ENCODE peak calls at places on chromosomes 4 and X, in five cellular contexts. E is fibroblast of lung; V is HCT116; U is uterus; P is CD4-positive, CD25-positive, alpha-beta regulatory T cell. M is an unnamed sample.

GRCh38 chr4:40414673-40415072 is 79.5 kb downstream of the CHRNA9 start:
- DNase-seq in U (no peak), P (no peak), V (no peak), E (no peak), M (no peak)

GRCh38 chrX:15877380-15877779 is 22.8 kb upstream of the AP1S2 start:
- DNase-seq in E (peak; percentile 75), U (no peak), P (no peak), V (no peak), M (no peak)

GRCh38 chr4:38759077-38759789 is 23.6 kb downstream of the TLR10 start:
- DNase-seq in P (peak; percentile 76), U (peak; percentile 71), E (peak; percentile 74), V (no peak), M (no peak)

GRCh38 chr4:10104211-10104990 is 12.2 kb downstream of the WDR1 start:
- DNase-seq in P (no peak), U (no peak), V (no peak), E (peak; percentile 43), M (no peak)

GRCh38 chr4:88610771-88611170 is 18.5 kb downstream of the HERC3 start:
- DNase-seq in E (peak; percentile 46), V (no peak), U (peak; percentile 72), P (no peak), M (peak; percentile 68)

GRCh38 chrX:69991685-69992084 is 58.1 kb downstream of the AWAT2 start:
- DNase-seq in E (no peak), U (no peak), V (no peak), P (no peak), M (no peak)

GRCh38 chr4:139552908-139553307 is 3.1 kb downstream of the SETD7 start:
- DNase-seq in U (no peak), E (no peak), V (no peak), P (no peak), M (no peak)

GRCh38 chrX:49656554-49656953 is 39.2 kb downstream of the PAGE1 start:
- DNase-seq in U (no peak), P (no peak), E (no peak), V (no peak), M (no peak)

GRCh38 chr4:15197005-15197404 is 194.7 kb downstream of the CPEB2 start:
- DNase-seq in E (peak; percentile 51), P (no peak), U (no peak), V (no peak), M (no peak)

GRCh38 chr4:69858683-69859082 is 1.3 kb downstream of the SULT1E1 start:
- DNase-seq in P (no peak), E (peak; percentile 68), V (no peak), U (no peak), M (peak; percentile 51)

GRCh38 chrX:122504026-122504425 is 680.1 kb upstream of the GRIA3 start:
- DNase-seq in E (no peak), V (no peak), U (no peak), P (no peak), M (no peak)

GRCh38 chr4:183345261-183345660 is 23.0 kb upstream of the CLDN24 start:
- DNase-seq in P (no peak), V (no peak), U (no peak), E (no peak), M (no peak)

GRCh38 chr4:8850074-8850829 is 21.4 kb downstream of the HMX1 start:
- DNase-seq in P (no peak), E (no peak), U (no peak), V (no peak), M (no peak)

GRCh38 chr4:183960021-183960420 is 54.9 kb downstream of the STOX2 start:
- DNase-seq in P (no peak), V (no peak), E (peak; percentile 78), U (peak; percentile 37), M (peak; percentile 34)

GRCh38 chr4:52037730-52038108 is 380 bp downstream of the SGCB start:
- DNase-seq in U (peak; percentile 37), P (peak; percentile 45), E (peak; percentile 56), V (no peak), M (no peak)

GRCh38 chr4:140049924-140050681 is 103.9 kb downstream of the MAML3 start:
- DNase-seq in E (peak; percentile 64), V (no peak), P (no peak), U (no peak), M (no peak)

GRCh38 chrX:56429581-56429980 is 133.8 kb upstream of the UBQLN2 start:
- DNase-seq in E (no peak), V (no peak), U (no peak), P (no peak), M (no peak)

GRCh38 chrX:150324035-150324728 is 38.9 kb upstream of the MAMLD1 start:
- DNase-seq in V (peak; percentile 22), E (peak; percentile 73), U (no peak), P (no peak), M (peak; percentile 65)

GRCh38 chrX:10062352-10062751 is 94.4 kb upstream of the CLCN4 start:
- DNase-seq in V (no peak), E (no peak), P (no peak), U (no peak), M (no peak)

GRCh38 chr4:168656946-168657473 is 160.2 kb downstream of the PALLD start:
- DNase-seq in V (no peak), E (peak; percentile 48), P (no peak), U (no peak), M (no peak)

GRCh38 chrX:130196453-130196852 is 24.7 kb downstream of the RAB33A start:
- DNase-seq in V (no peak), E (no peak), P (no peak), U (no peak), M (no peak)

GRCh38 chrX:13123857-13124345 is 79.5 kb upstream of the FAM9C start:
- DNase-seq in U (no peak), V (no peak), P (peak; percentile 62), E (peak; percentile 87), M (no peak)

GRCh38 chr4:4641661-4642180 is 99.9 kb upstream of the STX18 start:
- DNase-seq in E (no peak), P (no peak), U (no peak), V (no peak), M (no peak)

GRCh38 chr4:6095023-6095817 is 77.0 kb upstream of the C4orf50 start:
- DNase-seq in V (no peak), P (peak; percentile 23), E (no peak), U (no peak), M (peak; percentile 4)

GRCh38 chrX:39445336-39445735 is 644.1 kb downstream of the MID1IP1 start:
- DNase-seq in P (peak; percentile 56), E (no peak), U (no peak), V (no peak), M (no peak)

GRCh38 chrX:125205084-125205917 is 114.4 kb upstream of the TEX13C start:
- DNase-seq in E (peak; percentile 0), U (peak; percentile 39), P (peak; percentile 23), V (no peak), M (peak; percentile 37)

GRCh38 chrX:132757066-132757623 is 201.3 kb downstream of the HS6ST2 start:
- DNase-seq in E (no peak), V (no peak), U (no peak), P (no peak), M (no peak)

GRCh38 chr4:110540606-110541440 is 64.9 kb downstream of the ENPEP start:
- DNase-seq in E (peak; percentile 39), U (no peak), P (no peak), V (no peak), M (peak; percentile 37)

GRCh38 chrX:136781180-136781797 is 557 bp upstream of the ARHGEF6 start:
- DNase-seq in U (no peak), P (no peak), V (no peak), E (peak; percentile 19), M (no peak)

GRCh38 chr4:111064342-111064993 is 441.6 kb upstream of the PITX2 start:
- DNase-seq in V (peak; percentile 93), E (no peak), U (no peak), P (no peak), M (peak; percentile 97)

GRCh38 chr4:102503301-102503746 is 2.2 kb downstream of the NFKB1 start:
- DNase-seq in E (no peak), V (no peak), P (peak; percentile 49), U (no peak), M (no peak)

GRCh38 chr4:26069218-26069617 is 155.2 kb downstream of the SMIM20 start:
- DNase-seq in E (peak; percentile 67), U (no peak), P (peak; percentile 16), V (no peak), M (no peak)

GRCh38 chr4:56757270-56757746 is 64.2 kb downstream of the SPINK2 start:
- DNase-seq in U (no peak), V (no peak), P (no peak), E (peak; percentile 66), M (peak; percentile 34)

GRCh38 chr4:78864405-78865024 is 74.7 kb downstream of the PAQR3 start:
- DNase-seq in E (peak; percentile 92), P (peak; percentile 86), V (peak; percentile 64), U (no peak), M (peak; percentile 43)

GRCh38 chr4:78863991-78864390 is 75.2 kb downstream of the PAQR3 start:
- DNase-seq in P (no peak), U (no peak), V (no peak), E (no peak), M (no peak)

GRCh38 chr4:78863254-78863869 is 75.9 kb downstream of the PAQR3 start:
- DNase-seq in E (no peak), U (no peak), P (no peak), V (no peak), M (no peak)

GRCh38 chr4:78862314-78862737 is 76.9 kb downstream of the PAQR3 start:
- DNase-seq in V (no peak), E (no peak), P (no peak), U (no peak), M (no peak)

DNA sequence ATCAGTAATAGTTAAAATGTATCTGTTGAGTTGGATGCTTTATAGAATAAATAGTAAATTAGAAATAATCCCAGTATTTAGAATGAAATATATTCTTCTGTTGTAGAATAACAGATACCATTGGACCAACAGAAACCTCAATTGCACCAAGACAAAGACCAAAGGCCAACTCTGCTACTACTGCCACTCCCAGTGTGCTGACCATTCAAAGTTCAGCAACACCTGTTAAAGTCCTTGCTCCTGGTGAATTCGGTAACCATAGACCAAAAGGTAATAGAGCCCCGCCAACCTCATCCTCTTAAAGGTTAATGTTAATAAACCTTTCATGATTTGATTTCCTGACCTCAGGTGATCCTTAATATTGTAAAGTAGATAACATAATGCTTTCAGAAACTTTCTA is 73.8 kb downstream of the PAQR3 start:
- DNase-seq in E (no peak), V (no peak), P (no peak), U (no peak), M (no peak)
- H3K36me3 ChIP-seq in E (peaks cover 5% of the 10 kb centered on the region), V (no peaks in the 10 kb centered on the region), P (no peaks in the 10 kb centered on the region), U (no peaks in the 10 kb centered on the region), M (no peaks in the 10 kb centered on the region)

GRCh38 chr4:73870260-73870659 is 1.1 kb downstream of the CXCL1 start:
- DNase-seq in E (no peak), U (no peak), V (no peak), P (no peak), M (no peak)
- H3K27me3 ChIP-seq in E (no peaks in the 10 kb centered on the region), U (no peaks in the 10 kb centered on the region), V (no peaks in the 10 kb centered on the region), P (no peaks in the 10 kb centered on the region), M (no peaks in the 10 kb centered on the region)

DNA sequence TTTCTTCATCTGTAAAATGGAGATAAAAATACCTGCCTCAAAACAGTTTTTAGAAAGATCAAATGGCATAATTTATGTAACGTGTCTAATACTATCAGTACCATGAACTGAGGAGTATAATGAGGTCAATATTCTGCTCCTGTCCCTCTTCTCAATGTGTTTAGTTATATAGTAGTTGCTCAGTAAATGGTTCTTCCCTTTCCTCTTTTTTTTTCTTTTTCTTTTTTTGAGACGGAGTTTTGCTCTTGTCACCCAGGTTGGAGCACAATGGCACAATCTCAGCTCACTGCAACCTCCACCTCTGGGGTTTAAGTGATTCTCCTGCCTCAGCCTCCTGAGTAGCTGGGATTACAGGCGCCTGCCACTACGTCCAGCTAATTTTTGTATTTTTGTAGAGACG is 1.3 kb downstream of the YIPF6 start:
- DNase-seq in E (no peak), V (no peak), P (no peak), U (no peak), M (no peak)
- H3K4me3 ChIP-seq in E (no peak overlapping the region), V (peak overlapping the region; percentile 87), P (peak overlapping the region; percentile 90), U (no peak overlapping the region), M (no peak overlapping the region)

GRCh38 chr4:2250003-2250763 is 8.3 kb upstream of the HAUS3 start:
- DNase-seq in P (no peak), V (no peak), E (no peak), U (no peak), M (no peak)
- H3K36me3 ChIP-seq in P (peaks cover 53% of the 10 kb centered on the region), V (no peaks in the 10 kb centered on the region), E (peaks cover 25% of the 10 kb centered on the region), U (no peaks in the 10 kb centered on the region), M (peaks cover 2% of the 10 kb centered on the region)